ENCODE peak calls at places on chromosomes 11 and 22, in seven cellular contexts. W, L, O, F, D, B and X are unnamed samples.
A peak's percentile ranks its signal among the peaks of the same experiment; 100 is the strongest.

GRCh38 chr22:45208993-45209838 is 31.5 kb downstream of the KIAA0930 start:
- DNase-seq in W (no peak), D (no peak), L (peak; percentile 23), B (no peak), O (peak; percentile 38), F (no peak), X (peak; percentile 57)

GRCh38 chr11:73140213-73141030 is 1.7 kb downstream of the FCHSD2 start:
- DNase-seq in L (no peak), D (no peak), W (no peak), F (peak; percentile 60), O (no peak), B (peak; percentile 42), X (peak; percentile 37)

GRCh38 chr11:79100093-79100704 is 340.6 kb downstream of the TENM4 start:
- DNase-seq in O (peak; percentile 5), W (no peak), F (no peak), B (no peak), D (no peak), L (no peak), X (peak; percentile 56)

GRCh38 chr11:130435671-130436070 is 7.3 kb upstream of the ADAMTS8 start:
- DNase-seq in B (no peak), F (no peak), D (no peak), L (no peak), O (no peak), W (no peak), X (no peak)

GRCh38 chr11:96191752-96192151 is 151.2 kb downstream of the MAML2 start:
- DNase-seq in O (no peak), F (no peak), L (no peak), D (no peak), B (no peak), W (no peak), X (no peak)

GRCh38 chr11:46294365-46295309 is 17.2 kb downstream of the CREB3L1 start:
- DNase-seq in F (no peak), B (no peak), W (no peak), O (no peak), D (peak; percentile 92), L (no peak), X (no peak)

GRCh38 chr11:69437001-69437875 is 44.2 kb upstream of the LINC01488 start:
- DNase-seq in B (no peak), W (no peak), L (no peak), D (peak; percentile 25), O (no peak), F (no peak), X (no peak)

GRCh38 chr11:19524171-19524671 is 188.4 kb upstream of the NAV2 start:
- DNase-seq in L (no peak), F (no peak), B (no peak), O (no peak), D (no peak), W (no peak), X (no peak)

GRCh38 chr11:6249822-6250555 is 9.6 kb upstream of the CCKBR start:
- DNase-seq in F (peak; percentile 80), W (peak; percentile 12), B (peak; percentile 60), D (peak; percentile 56), L (no peak), O (no peak), X (no peak)

GRCh38 chr11:47233989-47234668 is 14.5 kb downstream of the ACP2 start:
- DNase-seq in O (no peak), D (no peak), L (no peak), F (no peak), B (peak; percentile 52), W (no peak), X (peak; percentile 27)

GRCh38 chr11:12169822-12170221 is 59.4 kb downstream of the MICAL2 start:
- DNase-seq in F (no peak), O (no peak), D (no peak), W (no peak), B (no peak), L (no peak), X (no peak)

GRCh38 chr22:39007177-39007576 is 6.9 kb upstream of the APOBEC3C start:
- DNase-seq in D (no peak), F (no peak), L (no peak), O (no peak), B (no peak), W (no peak), X (no peak)

GRCh38 chr11:70381350-70381749 is 17.0 kb upstream of the CTTN start:
- DNase-seq in L (no peak), D (no peak), B (no peak), F (no peak), O (no peak), W (no peak), X (no peak)

GRCh38 chr22:17119481-17120202 is 1.5 kb downstream of the TMEM121B start:
- DNase-seq in L (peak; percentile 22), W (no peak), F (peak; percentile 76), D (no peak), O (no peak), B (no peak), X (peak; percentile 67)